ENCODE peak calls at places on chromosomes 12 and 14, in eight cellular contexts. J is COR-L47, R is NCI-H1092 treated with DMSO at 0.1 percent for 48 hours, K is NCI-H187, F is epithelial cell of esophagus, T is progenitor cell of endocrine pancreas, C is Calu3, M is islet precursor cell. Q is an unnamed sample.

GRCh38 chr12:122454250-122454721 is 31.8 kb upstream of the CLIP1 start:
- DNase-seq in M (no peak), C (no peak), R (no peak), F (no peak), J (no peak), T (no peak), K (no peak), Q (no peak)

GRCh38 chr14:95319312-95320075 is at the start of gene CLMN:
- DNase-seq in F (peak), K (no peak), T (peak), J (peak), C (peak), M (peak), R (peak), Q (peak)

GRCh38 chr12:57465747-57466505 is 6.3 kb downstream of the GLI1 start:
- DNase-seq in F (no peak), T (no peak), J (no peak), K (no peak), R (no peak), M (no peak), C (no peak), Q (no peak)

GRCh38 chr12:53005215-53005985 is 856 bp upstream of the EIF4B start:
- DNase-seq in C (no peak), F (no peak), R (peak), K (no peak), T (no peak), M (peak), J (peak), Q (no peak)

GRCh38 chr12:104219361-104219892 is 3.8 kb downstream of the TXNRD1 start:
- DNase-seq in M (no peak), J (peak), R (no peak), F (peak), K (no peak), T (no peak), C (peak), Q (no peak)

GRCh38 chr12:80792861-80793260 is 76.1 kb downstream of the MYF5 start:
- DNase-seq in F (no peak), J (no peak), R (no peak), T (no peak), K (no peak), C (no peak), M (no peak), Q (no peak)

GRCh38 chr12:123267335-123267920 is 4.2 kb downstream of the CDK2AP1 start:
- DNase-seq in C (no peak), F (no peak), T (no peak), J (no peak), R (no peak), M (no peak), K (no peak), Q (no peak)

GRCh38 chr12:121804417-121805111 is 755 bp downstream of the SETD1B start:
- DNase-seq in R (peak), C (no peak), J (no peak), F (peak), M (no peak), T (no peak), K (no peak), Q (no peak)

GRCh38 chr12:54039417-54040147 is 6.7 kb downstream of the HOXC5 start:
- DNase-seq in T (no peak), J (no peak), M (peak), K (no peak), R (no peak), F (no peak), C (no peak), Q (no peak)

GRCh38 chr12:116135209-116135930 is 142.1 kb downstream of the MED13L start:
- DNase-seq in C (peak), J (no peak), F (peak), M (no peak), R (peak), K (peak), T (no peak), Q (no peak)

GRCh38 chr12:9255837-9256236 is 47.6 kb upstream of the PZP start:
- DNase-seq in C (no peak), R (no peak), F (no peak), J (no peak), T (no peak), K (no peak), M (no peak), Q (no peak)

GRCh38 chr12:121282072-121282742 is 14.3 kb downstream of the CAMKK2 start:
- DNase-seq in K (no peak), F (no peak), M (no peak), J (no peak), C (no peak), R (no peak), T (no peak), Q (no peak)

GRCh38 chr12:6378709-6379427 is 3.5 kb upstream of the SCNN1A start:
- DNase-seq in T (no peak), R (no peak), J (no peak), C (no peak), F (no peak), K (no peak), M (peak), Q (no peak)